ENCODE peak calls at places on chromosomes 11 and 22, in six cellular contexts. B is upper lobe of right lung; H is iPS DF 6.9; P is CD4-positive, alpha-beta memory T cell; Q is WERI-Rb-1; I is heart right ventricle. M is an unnamed sample.

GRCh38 chr11:92296138-92296515 is 71.5 kb downstream of the FAT3 start:
- DNase-seq in B (no peak), H (no peak), P (no peak), Q (no peak), I (no peak), M (no peak)

GRCh38 chr11:10866893-10867331 is 9.1 kb upstream of the ZBED5 start:
- DNase-seq in B (no peak), H (no peak), P (no peak), Q (no peak), I (no peak), M (no peak)

GRCh38 chr11:107859459-107860239 is 1.1 kb upstream of the SLC35F2 start:
- DNase-seq in B (no peak), H (no peak), P (no peak), Q (peak; percentile 75), I (peak; percentile 11), M (no peak)

GRCh38 chr11:65781152-65781961 is 581 bp upstream of the AP5B1 start:
- DNase-seq in B (peak; percentile 80), H (no peak), P (no peak), Q (no peak), I (no peak), M (no peak)

GRCh38 chr11:83223457-83223856 is 29.9 kb downstream of the ANKRD42 start:
- DNase-seq in B (no peak), H (no peak), P (no peak), Q (no peak), I (no peak), M (no peak)

GRCh38 chr11:57458060-57458409 is 2.3 kb upstream of the RTN4RL2 start:
- DNase-seq in B (no peak), H (no peak), P (no peak), Q (no peak), I (no peak), M (no peak)

GRCh38 chr11:64611961-64612646 is 21.1 kb downstream of the SLC22A12 start:
- DNase-seq in B (no peak), H (no peak), P (no peak), Q (no peak), I (no peak), M (no peak)

GRCh38 chr11:96388891-96389603 is 665 bp downstream of the CCDC82 start:
- DNase-seq in B (no peak), H (peak; percentile 43), P (no peak), Q (peak; percentile 61), I (no peak), M (no peak)

GRCh38 chr11:47645500-47645899 is 3.1 kb upstream of the MTCH2 start:
- DNase-seq in B (no peak), H (no peak), P (no peak), Q (no peak), I (no peak), M (no peak)

GRCh38 chr11:111566324-111566723 is 25.8 kb downstream of the LAYN start:
- DNase-seq in B (no peak), H (no peak), P (no peak), Q (no peak), I (no peak), M (no peak)

GRCh38 chr11:32809313-32809712 is 14.9 kb upstream of the CCDC73 start:
- DNase-seq in B (peak; percentile 69), H (no peak), P (peak; percentile 13), Q (peak; percentile 81), I (peak; percentile 62), M (peak; percentile 18)

GRCh38 chr11:129613076-129613475 is 202.6 kb upstream of the TMEM45B start:
- DNase-seq in B (no peak), H (no peak), P (no peak), Q (no peak), I (no peak), M (no peak)

GRCh38 chr11:67409261-67409666 is 5.4 kb downstream of the TBC1D10C start:
- DNase-seq in B (no peak), H (no peak), P (peak; percentile 80), Q (peak; percentile 4), I (no peak), M (no peak)

GRCh38 chr22:30000566-30000965 is 79.7 kb upstream of the HORMAD2 start:
- DNase-seq in B (no peak), H (no peak), P (no peak), Q (no peak), I (no peak), M (no peak)

GRCh38 chr11:19988598-19988997 is 171.7 kb downstream of the DBX1 start:
- DNase-seq in B (no peak), H (peak; percentile 33), P (no peak), Q (no peak), I (peak; percentile 18), M (peak; percentile 72)

GRCh38 chr11:23097906-23098305 is 237.6 kb upstream of the CCDC179 start:
- DNase-seq in B (no peak), H (no peak), P (no peak), Q (no peak), I (no peak), M (no peak)
- H3K36me3 ChIP-seq in B (no peaks in the 10 kb centered on the region), H (no peaks in the 10 kb centered on the region), P (no peaks in the 10 kb centered on the region), Q (no peaks in the 10 kb centered on the region), I (no peaks in the 10 kb centered on the region), M (no peaks in the 10 kb centered on the region)

GRCh38 chr11:43392713-43393112 is 34.0 kb downstream of the TTC17 start:
- DNase-seq in B (no peak), H (no peak), P (peak; percentile 6), Q (no peak), I (no peak), M (no peak)

GRCh38 chr11:43397251-43397650 is 38.5 kb downstream of the TTC17 start:
- DNase-seq in B (no peak), H (no peak), P (no peak), Q (no peak), I (no peak), M (no peak)

GRCh38 chr11:43393765-43394355 is 35.1 kb downstream of the TTC17 start:
- DNase-seq in B (no peak), H (no peak), P (no peak), Q (no peak), I (peak; percentile 32), M (no peak)

GRCh38 chr11:43399983-43400630 is 41.4 kb downstream of the TTC17 start:
- DNase-seq in B (no peak), H (no peak), P (no peak), Q (no peak), I (no peak), M (no peak)

DNA sequence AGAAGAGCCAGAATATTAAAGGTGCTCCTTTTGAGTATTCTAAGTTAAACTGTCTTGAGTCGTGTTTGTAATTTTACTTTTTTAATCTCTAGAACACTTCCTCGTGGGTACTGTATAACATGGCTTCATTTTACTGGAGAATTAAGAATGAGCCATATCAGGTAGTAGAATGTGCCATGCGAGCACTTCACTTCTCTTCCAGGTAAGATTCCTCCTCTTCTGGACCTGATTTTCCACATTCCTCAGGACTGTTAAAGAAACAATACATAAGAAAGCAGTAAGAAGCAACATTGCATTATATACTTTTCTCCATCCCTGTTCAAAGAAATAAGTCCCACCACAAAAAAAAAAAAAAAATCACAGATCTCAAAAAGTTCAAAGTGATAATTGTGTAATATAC is 37.9 kb downstream of the TTC17 start:
- DNase-seq in B (no peak), H (no peak), P (no peak), Q (no peak), I (no peak), M (no peak)
- H3K36me3 ChIP-seq in B (peaks cover 93% of the 10 kb centered on the region), H (peaks cover 4% of the 10 kb centered on the region), P (peaks cover 59% of the 10 kb centered on the region), Q (peaks cover 62% of the 10 kb centered on the region), I (no peaks in the 10 kb centered on the region), M (peaks cover 14% of the 10 kb centered on the region)

GRCh38 chr11:70407814-70408213 is 9.5 kb downstream of the CTTN start:
- DNase-seq in B (no peak), H (no peak), P (no peak), Q (no peak), I (no peak), M (no peak)

GRCh38 chr11:70410276-70410675 is 11.9 kb downstream of the CTTN start:
- DNase-seq in B (no peak), H (no peak), P (no peak), Q (no peak), I (peak; percentile 86), M (no peak)

GRCh38 chr11:70411713-70412452 is 13.6 kb downstream of the CTTN start:
- DNase-seq in B (no peak), H (no peak), P (no peak), Q (no peak), I (no peak), M (no peak)

GRCh38 chr11:70409437-70409836 is 11.1 kb downstream of the CTTN start:
- DNase-seq in B (no peak), H (no peak), P (no peak), Q (no peak), I (no peak), M (no peak)

DNA sequence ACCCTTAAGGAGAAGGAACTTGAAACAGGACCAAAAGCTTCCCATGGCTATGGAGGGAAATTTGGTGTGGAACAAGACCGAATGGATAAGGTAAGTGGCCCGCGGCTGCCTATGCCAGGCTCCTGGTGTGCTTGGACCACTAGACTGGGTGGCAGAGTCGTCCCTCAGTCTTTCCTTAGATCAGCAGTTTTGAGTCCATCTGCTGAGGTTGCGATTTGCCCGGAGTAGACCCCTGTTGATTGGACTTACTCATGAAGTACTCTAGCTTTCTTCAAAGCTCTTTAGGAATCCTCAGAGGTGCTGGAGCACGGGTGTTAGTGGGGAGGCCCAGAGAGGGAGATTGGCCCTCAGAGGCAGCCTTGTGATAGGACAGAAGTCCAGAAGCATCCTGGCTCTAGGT is 11.5 kb downstream of the CTTN start:
- DNase-seq in B (no peak), H (no peak), P (no peak), Q (no peak), I (no peak), M (no peak)
- H3K36me3 ChIP-seq in B (peaks cover 96% of the 10 kb centered on the region), H (peaks cover 53% of the 10 kb centered on the region), P (no peaks in the 10 kb centered on the region), Q (peaks cover 86% of the 10 kb centered on the region), I (peaks cover 9% of the 10 kb centered on the region), M (peaks cover 62% of the 10 kb centered on the region)

GRCh38 chr11:2400069-2400760 is at the start of gene TSSC4:
- DNase-seq in B (peak; percentile 100), H (peak; percentile 98), P (peak; percentile 100), Q (peak; percentile 99), I (peak; percentile 100), M (peak; percentile 100)

GRCh38 chr11:2400761-2401435 is 348 bp downstream of the TSSC4 start:
- DNase-seq in B (no peak), H (no peak), P (no peak), Q (no peak), I (no peak), M (no peak)

GRCh38 chr11:2397005-2397404 is 3.5 kb upstream of the TSSC4 start:
- DNase-seq in B (no peak), H (no peak), P (no peak), Q (no peak), I (no peak), M (no peak)

GRCh38 chr11:2399488-2400068 is 972 bp upstream of the TSSC4 start:
- DNase-seq in B (no peak), H (no peak), P (no peak), Q (peak; percentile 35), I (no peak), M (no peak)

DNA sequence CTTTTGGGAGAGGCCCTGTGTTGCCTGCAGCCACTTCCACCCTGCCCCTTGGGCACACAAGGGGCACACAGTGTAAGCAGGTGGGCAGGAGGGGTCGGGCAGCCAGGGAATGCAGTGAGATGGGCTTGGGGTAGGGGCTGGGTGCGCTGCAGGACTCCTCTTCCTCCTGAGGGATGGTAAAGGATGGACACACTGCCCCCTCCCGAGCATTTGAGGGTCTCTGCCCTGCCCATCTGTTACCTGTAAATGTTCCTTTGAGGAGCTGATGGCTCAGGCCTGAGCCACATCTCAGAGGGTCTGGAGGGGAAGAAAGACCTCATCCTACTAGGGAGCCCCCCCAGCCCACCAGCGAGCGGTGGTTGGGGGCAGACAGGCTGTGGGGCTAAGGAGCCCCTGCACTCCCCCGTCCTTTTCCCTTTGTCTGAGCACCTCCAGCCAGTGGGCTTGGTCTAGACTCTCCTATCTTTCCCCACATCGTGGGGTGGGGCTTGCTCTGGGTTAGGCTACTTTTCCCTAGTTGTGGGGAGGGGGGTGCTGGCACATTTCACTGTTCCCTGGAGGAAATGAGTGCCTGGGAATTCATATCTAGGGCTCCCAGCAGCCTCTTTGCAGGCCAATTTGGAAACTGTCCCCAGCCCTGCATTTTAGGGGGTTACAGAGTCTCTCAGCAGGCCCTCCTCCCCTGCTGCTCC is 1.7 kb upstream of the TSSC4 start:
- DNase-seq in B (no peak), H (no peak), P (no peak), Q (peak; percentile 28), I (no peak), M (no peak)
- H3K36me3 ChIP-seq in B (peaks cover 61% of the 10 kb centered on the region), H (peaks cover 26% of the 10 kb centered on the region), P (peaks cover 18% of the 10 kb centered on the region), Q (peaks cover 44% of the 10 kb centered on the region), I (peaks cover 3% of the 10 kb centered on the region), M (peaks cover 50% of the 10 kb centered on the region)